ENCODE peak calls at places on chromosomes 1 and 21, in five cellular contexts. Z, M, I, O and E are unnamed samples.

GRCh38 chr1:219812491-219813221 is 115.7 kb downstream of the SLC30A10 start:
- DNase-seq in M (no peak), I (peak), O (peak), Z (peak), E (peak)

GRCh38 chr1:24903560-24903954 is 26.5 kb downstream of the RUNX3 start:
- DNase-seq in I (no peak), Z (no peak), M (no peak), O (no peak), E (no peak)

GRCh38 chr1:48069662-48070432 is 72.7 kb upstream of the TRABD2B start:
- DNase-seq in O (no peak), Z (peak), M (no peak), I (no peak), E (no peak)

GRCh38 chr1:47181095-47181954 is 8.5 kb downstream of the PDZK1IP1 start:
- DNase-seq in I (no peak), M (no peak), O (no peak), Z (no peak), E (no peak)

GRCh38 chr21:34936874-34937563 is 112.1 kb downstream of the RUNX1 start:
- DNase-seq in I (no peak), M (no peak), Z (peak), O (no peak), E (no peak)

GRCh38 chr1:47785561-47786271 is 211.5 kb downstream of the TRABD2B start:
- DNase-seq in I (peak), O (no peak), M (no peak), Z (no peak), E (peak)

GRCh38 chr1:23577056-23577985 is 18.0 kb upstream of the ID3 start:
- DNase-seq in M (no peak), O (peak), I (no peak), Z (peak), E (peak)

GRCh38 chr1:17333081-17333480 is 25.1 kb downstream of the PADI4 start:
- DNase-seq in I (no peak), Z (no peak), O (no peak), M (no peak), E (no peak)

GRCh38 chr1:54254055-54254454 is 54.1 kb downstream of the MRPL37 start:
- DNase-seq in O (peak), M (no peak), Z (peak), I (no peak), E (peak)

GRCh38 chr1:8858888-8859706 is 19.4 kb downstream of the ENO1 start:
- DNase-seq in O (peak), Z (peak), I (peak), M (peak), E (peak)

GRCh38 chr1:213138892-213139291 is 87.9 kb downstream of the RPS6KC1 start:
- DNase-seq in Z (peak), I (no peak), M (no peak), O (peak), E (no peak)